ENCODE peak calls at places on chromosome 3, in six cellular contexts. One of them, this sample, is unnamed.

GRCh38 chr3:160435095-160435494 is 14.5 kb downstream of the TRIM59 start:
- DNase-seq in GM12865: no peak
- DNase-seq in dorsolateral prefrontal cortex: no peak
- DNase-seq in A549: no peak
- DNase-seq in ovary: no peak
- DNase-seq in endothelial cell: no peak
- DNase-seq in this sample: no peak

GRCh38 chr3:132343018-132343612 is 25.9 kb downstream of the ACP3 start:
- DNase-seq in GM12865: peak
- DNase-seq in dorsolateral prefrontal cortex: no peak
- DNase-seq in A549: peak
- DNase-seq in ovary: peak
- DNase-seq in endothelial cell: peak
- DNase-seq in this sample: peak

GRCh38 chr3:194184265-194184751 is 48.4 kb downstream of the HES1 start:
- DNase-seq in GM12865: no peak
- DNase-seq in dorsolateral prefrontal cortex: no peak
- DNase-seq in A549: no peak
- DNase-seq in ovary: no peak
- DNase-seq in endothelial cell: no peak
- DNase-seq in this sample: no peak

GRCh38 chr3:119469378-119470189 is 821 bp downstream of the POGLUT1 start:
- DNase-seq in GM12865: peak
- DNase-seq in dorsolateral prefrontal cortex: peak
- DNase-seq in A549: peak
- DNase-seq in ovary: no peak
- DNase-seq in endothelial cell: no peak
- DNase-seq in this sample: peak

GRCh38 chr3:151434151-151434890 is 26.5 kb downstream of the IGSF10 start:
- DNase-seq in GM12865: no peak
- DNase-seq in dorsolateral prefrontal cortex: no peak
- DNase-seq in A549: peak
- DNase-seq in ovary: no peak
- DNase-seq in endothelial cell: no peak
- DNase-seq in this sample: peak

GRCh38 chr3:129000742-129001100 is 383 bp upstream of the EFCC1 start:
- DNase-seq in GM12865: no peak
- DNase-seq in dorsolateral prefrontal cortex: no peak
- DNase-seq in A549: no peak
- DNase-seq in ovary: no peak
- DNase-seq in endothelial cell: no peak
- DNase-seq in this sample: no peak

GRCh38 chr3:177528306-177529070 is 331.2 kb upstream of the TBL1XR1 start:
- DNase-seq in GM12865: no peak
- DNase-seq in dorsolateral prefrontal cortex: no peak
- DNase-seq in A549: no peak
- DNase-seq in ovary: no peak
- DNase-seq in endothelial cell: no peak
- DNase-seq in this sample: no peak

GRCh38 chr3:128620268-128620691 is 30.3 kb downstream of the RPN1 start:
- DNase-seq in GM12865: no peak
- DNase-seq in dorsolateral prefrontal cortex: no peak
- DNase-seq in A549: no peak
- DNase-seq in ovary: no peak
- DNase-seq in endothelial cell: no peak
- DNase-seq in this sample: no peak

GRCh38 chr3:11201246-11202024 is 47.1 kb downstream of the HRH1 start:
- DNase-seq in GM12865: no peak
- DNase-seq in dorsolateral prefrontal cortex: no peak
- DNase-seq in A549: no peak
- DNase-seq in ovary: no peak
- DNase-seq in endothelial cell: no peak
- DNase-seq in this sample: peak

GRCh38 chr3:116445291-116445841 is at the start of gene LSAMP:
- DNase-seq in GM12865: no peak
- DNase-seq in dorsolateral prefrontal cortex: peak
- DNase-seq in A549: no peak
- DNase-seq in ovary: peak
- DNase-seq in endothelial cell: peak
- DNase-seq in this sample: peak

GRCh38 chr3:194497799-194498575 is 11.2 kb upstream of the ATP13A3 start:
- DNase-seq in GM12865: peak
- DNase-seq in dorsolateral prefrontal cortex: no peak
- DNase-seq in A549: no peak
- DNase-seq in ovary: no peak
- DNase-seq in endothelial cell: no peak
- DNase-seq in this sample: no peak

GRCh38 chr3:186705882-186706780 is 11.0 kb upstream of the KNG1 start:
- DNase-seq in GM12865: peak
- DNase-seq in dorsolateral prefrontal cortex: no peak
- DNase-seq in A549: no peak
- DNase-seq in ovary: no peak
- DNase-seq in endothelial cell: no peak
- DNase-seq in this sample: no peak

GRCh38 chr3:65785065-65785645 is 253.6 kb downstream of the MAGI1 start:
- DNase-seq in GM12865: peak
- DNase-seq in dorsolateral prefrontal cortex: no peak
- DNase-seq in A549: peak
- DNase-seq in ovary: no peak
- DNase-seq in endothelial cell: peak
- DNase-seq in this sample: peak
- TF ChIP-seq CTCF in GM12865: peak
- TF ChIP-seq CTCF in dorsolateral prefrontal cortex: peak
- TF ChIP-seq CTCF in A549: peak
- TF ChIP-seq CTCF in ovary: peak
- TF ChIP-seq CTCF in endothelial cell: peak
- TF ChIP-seq CTCF in this sample: peak

DNA sequence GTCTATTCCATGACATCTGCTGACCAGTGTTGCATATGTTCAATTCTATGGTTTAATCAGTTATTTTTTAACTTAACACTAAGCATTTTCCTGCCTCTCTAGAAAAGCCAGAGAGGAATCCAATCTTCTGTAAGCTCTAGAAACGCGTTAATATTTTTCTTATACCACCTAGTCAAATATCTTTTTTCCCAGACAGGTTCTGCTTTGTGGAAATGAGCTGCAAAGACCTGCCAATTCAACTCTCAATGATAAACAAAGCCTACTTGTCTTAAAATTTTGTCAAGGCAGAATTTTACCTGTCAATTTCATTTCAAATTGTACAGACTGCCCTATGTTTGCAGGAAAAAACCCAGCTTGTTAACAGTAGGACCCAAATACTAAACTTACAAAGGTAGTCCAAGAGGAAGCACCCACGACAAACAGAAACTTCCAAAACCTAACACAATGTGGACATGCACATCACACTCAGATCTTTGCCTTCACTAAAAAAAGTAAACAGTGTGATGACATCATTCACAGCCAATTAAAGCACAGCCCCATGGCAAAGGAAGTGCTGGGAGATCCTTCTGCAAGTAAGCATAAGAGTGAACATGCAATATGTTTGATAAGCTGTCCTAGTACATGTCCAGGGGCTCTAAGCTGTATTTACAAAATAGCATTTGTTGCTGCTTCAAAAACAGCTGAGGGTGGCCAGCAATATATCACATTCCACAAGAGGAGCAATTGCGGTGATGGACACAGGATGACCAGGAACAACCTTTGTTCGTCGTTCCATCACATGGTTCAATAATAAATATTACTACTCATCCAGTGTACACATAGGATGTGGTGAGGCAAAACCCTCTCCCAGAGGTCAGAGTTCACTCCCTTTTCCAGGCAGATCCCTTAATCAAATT is 139.4 kb upstream of the TSC22D2 start:
- DNase-seq in GM12865: no peak
- DNase-seq in dorsolateral prefrontal cortex: no peak
- DNase-seq in A549: peak
- DNase-seq in ovary: no peak
- DNase-seq in endothelial cell: no peak
- DNase-seq in this sample: no peak
- TF ChIP-seq CTCF in GM12865: no peak
- TF ChIP-seq CTCF in dorsolateral prefrontal cortex: no peak
- TF ChIP-seq CTCF in A549: no peak
- TF ChIP-seq CTCF in ovary: no peak
- TF ChIP-seq CTCF in endothelial cell: no peak
- TF ChIP-seq CTCF in this sample: no peak

DNA sequence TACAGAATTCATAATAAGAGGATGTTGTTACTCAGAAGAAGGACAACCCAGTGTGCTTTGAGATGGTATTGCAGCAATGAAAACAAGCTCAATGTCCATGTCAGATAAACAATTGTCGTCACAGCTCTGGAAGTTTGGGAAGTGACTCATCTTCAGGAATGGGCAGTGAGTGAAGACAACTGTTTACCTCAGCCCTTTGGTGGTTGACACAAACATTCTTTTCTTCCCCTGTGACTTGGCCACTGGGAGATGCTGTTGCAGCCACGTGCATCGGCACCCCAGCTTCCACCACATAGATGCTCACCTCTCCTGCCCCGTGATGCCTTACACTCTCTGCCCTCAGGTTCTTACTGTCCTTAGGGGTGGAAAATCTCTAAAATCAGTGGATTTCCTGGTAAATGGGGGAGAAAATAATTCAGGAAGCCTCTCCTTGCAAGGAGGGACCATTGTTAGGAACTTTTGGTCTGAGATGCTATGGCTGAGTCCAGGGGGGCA is 114.1 kb upstream of the GALNT15 start:
- DNase-seq in GM12865: no peak
- DNase-seq in dorsolateral prefrontal cortex: no peak
- DNase-seq in A549: peak
- DNase-seq in ovary: peak
- DNase-seq in endothelial cell: peak
- DNase-seq in this sample: peak
- TF ChIP-seq CTCF in GM12865: no peak
- TF ChIP-seq CTCF in dorsolateral prefrontal cortex: no peak
- TF ChIP-seq CTCF in A549: peak
- TF ChIP-seq CTCF in ovary: no peak
- TF ChIP-seq CTCF in endothelial cell: no peak
- TF ChIP-seq CTCF in this sample: peak

DNA sequence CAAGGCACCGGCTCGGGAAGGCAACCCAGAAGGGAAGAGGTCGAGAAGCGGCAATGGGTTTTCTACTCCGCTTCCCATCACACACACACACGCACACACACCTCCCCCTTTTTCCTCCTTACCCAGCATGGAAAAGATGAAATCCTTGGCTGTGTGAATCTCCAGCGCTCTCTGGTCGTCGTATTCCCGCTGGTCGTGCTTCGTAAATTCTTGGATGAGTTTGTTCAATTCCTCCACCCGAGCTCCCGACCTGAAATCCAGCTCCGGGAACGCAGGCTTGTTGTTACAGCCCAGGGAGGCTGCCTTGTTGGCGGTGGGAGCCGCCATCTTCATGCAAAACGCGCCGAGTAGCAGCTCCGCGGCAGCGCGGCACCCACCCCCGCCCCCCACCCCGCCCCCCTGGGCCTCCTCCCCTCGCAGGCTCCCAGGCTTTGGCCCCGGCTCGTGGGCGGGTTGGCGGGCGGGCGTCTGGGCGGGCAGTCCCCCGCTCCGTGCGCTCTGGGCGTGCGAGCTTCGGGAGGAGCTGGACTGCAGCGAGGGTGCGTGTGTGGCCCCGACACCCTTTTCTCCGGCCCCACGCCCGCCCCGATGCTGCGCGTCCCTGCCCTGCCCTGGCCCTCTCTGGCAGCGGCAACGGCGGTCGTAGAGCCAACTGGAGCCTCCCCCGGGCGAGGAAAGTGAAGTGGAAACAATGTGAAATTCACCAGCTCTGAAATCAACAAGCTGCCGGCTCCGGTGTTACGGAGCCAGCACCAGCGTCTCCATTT is at the start of gene MB21D2:
- DNase-seq in GM12865: peak
- DNase-seq in dorsolateral prefrontal cortex: peak
- DNase-seq in A549: peak
- DNase-seq in ovary: peak
- DNase-seq in endothelial cell: peak
- DNase-seq in this sample: peak
- TF ChIP-seq CTCF in GM12865: no peak
- TF ChIP-seq CTCF in dorsolateral prefrontal cortex: no peak
- TF ChIP-seq CTCF in A549: no peak
- TF ChIP-seq CTCF in ovary: no peak
- TF ChIP-seq CTCF in endothelial cell: no peak
- TF ChIP-seq CTCF in this sample: no peak

GRCh38 chr3:21216598-21216997 is 534.4 kb downstream of the ZNF385D start:
- DNase-seq in GM12865: peak
- DNase-seq in dorsolateral prefrontal cortex: no peak
- DNase-seq in A549: no peak
- DNase-seq in ovary: no peak
- DNase-seq in endothelial cell: no peak
- DNase-seq in this sample: peak
- TF ChIP-seq CTCF in GM12865: peak
- TF ChIP-seq CTCF in dorsolateral prefrontal cortex: no peak
- TF ChIP-seq CTCF in A549: no peak
- TF ChIP-seq CTCF in ovary: no peak
- TF ChIP-seq CTCF in endothelial cell: no peak
- TF ChIP-seq CTCF in this sample: peak

DNA sequence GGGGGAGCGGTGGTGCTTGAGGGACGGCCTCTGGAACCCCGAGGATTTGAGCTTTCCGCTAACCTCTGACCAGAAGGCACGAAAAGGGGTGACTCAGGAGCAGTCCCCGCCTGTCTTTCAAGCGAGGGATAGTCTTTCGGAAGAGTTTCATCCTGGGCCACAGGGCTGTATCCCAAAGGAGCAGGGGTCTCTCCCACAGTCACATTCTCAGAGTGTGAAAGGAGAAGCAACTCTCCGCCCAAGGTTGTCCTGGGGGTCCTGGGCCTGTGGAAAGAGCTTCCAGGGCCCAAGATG is 1.4 kb upstream of the DUSP7 start:
- DNase-seq in GM12865: no peak
- DNase-seq in dorsolateral prefrontal cortex: no peak
- DNase-seq in A549: no peak
- DNase-seq in ovary: no peak
- DNase-seq in endothelial cell: no peak
- DNase-seq in this sample: no peak
- TF ChIP-seq CTCF in GM12865: no peak
- TF ChIP-seq CTCF in dorsolateral prefrontal cortex: no peak
- TF ChIP-seq CTCF in A549: no peak
- TF ChIP-seq CTCF in ovary: no peak
- TF ChIP-seq CTCF in endothelial cell: no peak
- TF ChIP-seq CTCF in this sample: no peak